ENCODE peak calls at places on chromosomes 11 and 22, in ten cellular contexts. L is fibroblast of lung, N is mammary epithelial cell, V is neural progenitor cell, J is HCT116, G is PC-3, H is GM23338, A is K562, K is mesendoderm, P is PC-9. Z is an unnamed sample.
A peak's percentile ranks its signal among the peaks of the same experiment; 100 is the strongest.

GRCh38 chr11:116993599-116993998 is 104.6 kb downstream of the SIK3 start:
- DNase-seq in L (peak; percentile 31), N (no peak), V (peak; percentile 68), J (no peak), G (no peak), H (peak; percentile 63), A (no peak), K (peak; percentile 69), P (no peak), Z (no peak)

GRCh38 chr22:29060251-29060650 is 1.4 kb downstream of the C22orf31 start:
- DNase-seq in L (no peak), N (no peak), V (no peak), J (no peak), G (no peak), H (peak; percentile 58), A (no peak), K (peak; percentile 57), P (no peak), Z (no peak)

GRCh38 chr11:72899238-72899637 is 85.0 kb downstream of the ATG16L2 start:
- DNase-seq in L (no peak), N (peak; percentile 25), V (no peak), J (no peak), G (peak; percentile 29), H (no peak), A (no peak), K (no peak), P (no peak), Z (no peak)

GRCh38 chr11:125210112-125210511 is 45.6 kb downstream of the PKNOX2 start:
- DNase-seq in L (no peak), N (no peak), V (peak; percentile 51), J (no peak), G (no peak), H (peak; percentile 43), A (no peak), K (peak; percentile 50), P (no peak), Z (no peak)

GRCh38 chr11:102470257-102470656 is 17.7 kb upstream of the TMEM123 start:
- DNase-seq in L (no peak), N (no peak), V (no peak), J (no peak), G (no peak), H (no peak), A (no peak), K (no peak), P (no peak), Z (no peak)

GRCh38 chr11:65311197-65311631 is 3.5 kb upstream of the CDC42EP2 start:
- DNase-seq in L (peak; percentile 81), N (peak; percentile 20), V (peak; percentile 69), J (no peak), G (peak; percentile 70), H (no peak), A (no peak), K (peak; percentile 31), P (peak; percentile 94), Z (no peak)

GRCh38 chr11:106179048-106179447 is 101.6 kb downstream of the AASDHPPT start:
- DNase-seq in L (no peak), N (no peak), V (no peak), J (no peak), G (no peak), H (no peak), A (no peak), K (no peak), P (no peak), Z (no peak)

GRCh38 chr22:50274311-50274710 is 4.1 kb upstream of the MAPK11 start:
- DNase-seq in L (peak; percentile 74), N (no peak), V (peak; percentile 81), J (no peak), G (peak; percentile 58), H (peak; percentile 60), A (peak; percentile 43), K (no peak), P (peak; percentile 71), Z (peak; percentile 84)

GRCh38 chr11:118012083-118012669 is 26.0 kb downstream of the IL10RA start:
- DNase-seq in L (no peak), N (peak; percentile 81), V (no peak), J (no peak), G (peak; percentile 58), H (no peak), A (peak; percentile 74), K (no peak), P (peak; percentile 45), Z (peak; percentile 65)

GRCh38 chr11:115505165-115505564 is 950 bp upstream of the CADM1 start:
- DNase-seq in L (no peak), N (no peak), V (peak; percentile 52), J (no peak), G (no peak), H (peak; percentile 38), A (no peak), K (peak; percentile 19), P (no peak), Z (no peak)

GRCh38 chr11:68632802-68633201 is 51.5 kb upstream of the GAL start:
- DNase-seq in L (peak; percentile 83), N (peak; percentile 50), V (peak; percentile 87), J (peak; percentile 79), G (peak; percentile 88), H (peak; percentile 94), A (peak; percentile 64), K (peak; percentile 95), P (peak; percentile 66), Z (peak; percentile 88)

GRCh38 chr22:30837531-30837930 is 131.0 kb downstream of the MORC2 start:
- DNase-seq in L (no peak), N (no peak), V (no peak), J (no peak), G (no peak), H (no peak), A (no peak), K (no peak), P (no peak), Z (no peak)

GRCh38 chr11:76419896-76420295 is 24.9 kb upstream of the EMSY start:
- DNase-seq in L (no peak), N (no peak), V (peak; percentile 34), J (no peak), G (peak; percentile 32), H (peak; percentile 69), A (peak; percentile 59), K (peak; percentile 56), P (no peak), Z (peak; percentile 66)

GRCh38 chr11:612201-612960 is 3.4 kb downstream of the IRF7 start:
- DNase-seq in L (peak; percentile 35), N (no peak), V (peak; percentile 48), J (peak; percentile 16), G (peak; percentile 53), H (peak; percentile 63), A (no peak), K (peak; percentile 45), P (peak; percentile 61), Z (peak; percentile 74)

GRCh38 chr22:30860176-30861105 is 108.1 kb downstream of the MORC2 start:
- DNase-seq in L (no peak), N (no peak), V (no peak), J (no peak), G (no peak), H (no peak), A (peak; percentile 1), K (no peak), P (no peak), Z (no peak)

GRCh38 chr11:134406264-134407185 is 5.5 kb downstream of the B3GAT1 start:
- DNase-seq in L (no peak), N (no peak), V (no peak), J (no peak), G (no peak), H (no peak), A (no peak), K (no peak), P (no peak), Z (no peak)

GRCh38 chr22:27663031-27663367 is 138.6 kb downstream of the MN1 start:
- DNase-seq in L (no peak), N (no peak), V (no peak), J (no peak), G (no peak), H (no peak), A (no peak), K (no peak), P (peak; percentile 75), Z (no peak)
- H3K79me2 ChIP-seq in L (no peaks in the 10 kb centered on the region), N (no peaks in the 10 kb centered on the region), V (no peaks in the 10 kb centered on the region), J (no peaks in the 10 kb centered on the region), G (no peaks in the 10 kb centered on the region), H (no peaks in the 10 kb centered on the region), A (no peaks in the 10 kb centered on the region), K (no peaks in the 10 kb centered on the region), P (no peaks in the 10 kb centered on the region), Z (no peaks in the 10 kb centered on the region)

GRCh38 chr11:1906146-1906545 is 13.4 kb upstream of the TNNT3 start:
- DNase-seq in L (no peak), N (no peak), V (no peak), J (no peak), G (no peak), H (no peak), A (no peak), K (no peak), P (no peak), Z (no peak)
- H3K27ac ChIP-seq in L (no peak overlapping the region), N (no peak overlapping the region), V (no peak overlapping the region), J (no peak overlapping the region), G (no peak overlapping the region), H (no peak overlapping the region), A (no peak overlapping the region), K (no peak overlapping the region), P (no peak overlapping the region), Z (no peak overlapping the region)

DNA sequence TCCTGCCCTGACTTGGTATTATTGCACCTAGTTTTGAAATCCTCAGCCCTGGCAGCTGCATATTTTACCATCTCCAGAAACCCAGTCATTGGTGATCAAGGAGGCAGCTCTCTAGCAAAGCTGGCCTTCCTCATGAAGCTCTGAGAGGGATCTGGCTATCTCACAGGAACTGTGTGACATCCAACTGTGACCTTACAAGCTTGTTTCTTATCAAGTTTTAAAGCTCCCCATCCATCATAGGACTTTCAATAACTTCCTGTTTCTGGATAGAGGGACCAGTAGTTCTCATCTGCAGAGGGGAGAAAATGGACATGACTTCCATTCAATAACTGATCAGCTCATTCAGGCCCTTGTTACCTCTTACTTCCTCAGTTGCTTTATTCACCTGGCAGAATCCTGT is 18.2 kb downstream of the CALCA start:
- DNase-seq in L (no peak), N (no peak), V (no peak), J (no peak), G (no peak), H (no peak), A (no peak), K (peak; percentile 69), P (no peak), Z (no peak)
- H3K27me3 ChIP-seq in L (no peaks in the 10 kb centered on the region), N (no peaks in the 10 kb centered on the region), V (peaks cover 13% of the 10 kb centered on the region), J (no peaks in the 10 kb centered on the region), G (no peaks in the 10 kb centered on the region), H (no peaks in the 10 kb centered on the region), A (no peaks in the 10 kb centered on the region), K (no peaks in the 10 kb centered on the region), P (no peaks in the 10 kb centered on the region), Z (no peaks in the 10 kb centered on the region)

DNA sequence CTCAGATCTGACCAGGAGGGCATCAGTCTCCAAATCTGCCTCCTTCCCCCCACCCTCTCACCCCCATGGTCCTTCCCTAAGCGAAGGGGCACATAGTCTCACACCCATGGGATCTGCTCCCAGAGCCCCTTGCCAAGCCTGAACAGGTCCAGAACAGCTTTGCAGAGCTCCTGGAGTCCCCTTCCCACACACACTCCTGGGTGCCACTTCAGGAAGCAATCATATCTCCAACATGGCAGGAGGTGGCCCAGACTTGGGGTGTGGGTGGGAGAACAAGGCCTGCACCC is 63.0 kb downstream of the MICAL3 start:
- DNase-seq in L (no peak), N (no peak), V (no peak), J (no peak), G (no peak), H (no peak), A (no peak), K (no peak), P (no peak), Z (no peak)
- H3K79me2 ChIP-seq in L (peaks cover 20% of the 10 kb centered on the region), N (peaks cover 96% of the 10 kb centered on the region), V (peaks cover 58% of the 10 kb centered on the region), J (peaks cover 91% of the 10 kb centered on the region), G (peaks cover 89% of the 10 kb centered on the region), H (peaks cover 87% of the 10 kb centered on the region), A (peaks cover 20% of the 10 kb centered on the region), K (peaks cover 8% of the 10 kb centered on the region), P (no peaks in the 10 kb centered on the region), Z (peaks cover 93% of the 10 kb centered on the region)